ENCODE peak calls at places on chromosomes 16 and 17, in six cellular contexts. P is HepG2, F is K562, U is esophagus muscularis mucosa, H is stomach, Q is Panc1. M is an unnamed sample.

GRCh38 chr16:75252049-75252864 is 833 bp upstream of the BCAR1 start:
- DNase-seq in P (no peak), F (no peak), U (no peak), H (no peak), Q (no peak), M (no peak)

GRCh38 chr16:55495616-55496289 is 13.1 kb upstream of the LPCAT2 start:
- DNase-seq in P (peak; percentile 65), F (no peak), U (peak; percentile 55), H (no peak), Q (no peak), M (peak; percentile 67)

GRCh38 chr17:63382826-63383225 is 63.3 kb downstream of the CYB561 start:
- DNase-seq in P (no peak), F (no peak), U (no peak), H (no peak), Q (no peak), M (no peak)

GRCh38 chr16:4682084-4682581 is 11.2 kb upstream of the NUDT16L1 start:
- DNase-seq in P (no peak), F (no peak), U (no peak), H (no peak), Q (no peak), M (no peak)

GRCh38 chr17:77462101-77462500 is 321.3 kb downstream of the SEC14L1 start:
- DNase-seq in P (no peak), F (no peak), U (no peak), H (no peak), Q (no peak), M (no peak)

GRCh38 chr17:4006745-4007211 is 42.5 kb upstream of the ATP2A3 start:
- DNase-seq in P (no peak), F (peak; percentile 58), U (no peak), H (peak; percentile 47), Q (no peak), M (peak; percentile 45)

GRCh38 chr17:82613283-82614094 is 34.8 kb downstream of the WDR45B start:
- DNase-seq in P (no peak), F (no peak), U (no peak), H (no peak), Q (no peak), M (peak; percentile 74)

GRCh38 chr16:48157794-48158193 is 2.0 kb upstream of the ABCC12 start:
- DNase-seq in P (no peak), F (no peak), U (no peak), H (no peak), Q (no peak), M (no peak)

GRCh38 chr16:4677390-4677789 is 16.0 kb upstream of the NUDT16L1 start:
- DNase-seq in P (no peak), F (no peak), U (no peak), H (no peak), Q (no peak), M (peak; percentile 76)

GRCh38 chr17:77423589-77424451 is 283.1 kb downstream of the SEC14L1 start:
- DNase-seq in P (no peak), F (no peak), U (peak; percentile 98), H (peak; percentile 83), Q (peak; percentile 69), M (peak; percentile 45)

GRCh38 chr16:56087636-56088035 is 103.7 kb upstream of the GNAO1 start:
- DNase-seq in P (no peak), F (no peak), U (no peak), H (no peak), Q (no peak), M (no peak)

GRCh38 chr16:21302898-21303528 is 24.9 kb upstream of the CRYM start:
- DNase-seq in P (no peak), F (peak; percentile 33), U (no peak), H (no peak), Q (peak; percentile 96), M (no peak)

GRCh38 chr17:43940630-43941029 is 1.6 kb downstream of the PPY start:
- DNase-seq in P (peak; percentile 73), F (peak; percentile 62), U (no peak), H (no peak), Q (no peak), M (no peak)

GRCh38 chr16:87556941-87557459 is 45.3 kb upstream of the JPH3 start:
- DNase-seq in P (no peak), F (no peak), U (peak; percentile 93), H (no peak), Q (no peak), M (peak; percentile 70)

GRCh38 chr17:50635720-50636144 is 1.1 kb downstream of the ABCC3 start:
- DNase-seq in P (no peak), F (no peak), U (no peak), H (no peak), Q (no peak), M (no peak)

GRCh38 chr16:24070851-24071250 is 185.3 kb upstream of the CACNG3 start:
- DNase-seq in P (peak; percentile 29), F (peak; percentile 79), U (no peak), H (no peak), Q (peak; percentile 17), M (no peak)

GRCh38 chr16:23847938-23848337 is 12.2 kb downstream of the PRKCB start:
- DNase-seq in P (no peak), F (no peak), U (no peak), H (no peak), Q (no peak), M (no peak)

GRCh38 chr16:67349172-67349571 is 22.6 kb downstream of the LRRC36 start:
- DNase-seq in P (peak; percentile 53), F (peak; percentile 26), U (no peak), H (no peak), Q (no peak), M (no peak)

GRCh38 chr17:7019406-7019805 is 3.4 kb upstream of the BCL6B start:
- DNase-seq in P (no peak), F (no peak), U (no peak), H (no peak), Q (no peak), M (no peak)

GRCh38 chr17:34356194-34356593 is at the start of gene CCL13:
- DNase-seq in P (no peak), F (no peak), U (peak; percentile 89), H (no peak), Q (no peak), M (no peak)

GRCh38 chr17:48011405-48012150 is 26.0 kb downstream of the COPZ2 start:
- DNase-seq in P (peak; percentile 38), F (peak; percentile 57), U (no peak), H (peak; percentile 32), Q (peak; percentile 20), M (peak; percentile 33)

GRCh38 chr17:27878776-27879562 is 14.2 kb downstream of the LYRM9 start:
- DNase-seq in P (no peak), F (no peak), U (no peak), H (no peak), Q (no peak), M (no peak)

GRCh38 chr16:82091225-82091624 is 56.2 kb downstream of the HSD17B2 start:
- DNase-seq in P (no peak), F (no peak), U (no peak), H (no peak), Q (no peak), M (no peak)

GRCh38 chr17:43591750-43592562 is 45.8 kb upstream of the ETV4 start:
- DNase-seq in P (no peak), F (no peak), U (peak; percentile 94), H (peak; percentile 31), Q (no peak), M (no peak)

GRCh38 chr16:89643769-89644300 is 13.7 kb downstream of the CHMP1A start:
- DNase-seq in P (no peak), F (no peak), U (no peak), H (no peak), Q (no peak), M (no peak)

GRCh38 chr17:32323784-32324590 is 18.0 kb downstream of the C17orf75 start:
- DNase-seq in P (no peak), F (no peak), U (no peak), H (peak; percentile 54), Q (no peak), M (peak; percentile 25)

GRCh38 chr16:81616321-81617020 is 162.6 kb upstream of the PLCG2 start:
- DNase-seq in P (no peak), F (no peak), U (no peak), H (peak; percentile 73), Q (no peak), M (peak; percentile 88)

GRCh38 chr16:85172465-85173071 is 60.3 kb upstream of the CIBAR2 start:
- DNase-seq in P (peak; percentile 75), F (peak; percentile 69), U (no peak), H (no peak), Q (peak; percentile 30), M (no peak)
- TF ChIP-seq CTCF in P (peak; percentile 86), F (peak; percentile 96), U (peak; percentile 35), H (peak; percentile 18), Q (peak; percentile 83), M (peak; percentile 36)

DNA sequence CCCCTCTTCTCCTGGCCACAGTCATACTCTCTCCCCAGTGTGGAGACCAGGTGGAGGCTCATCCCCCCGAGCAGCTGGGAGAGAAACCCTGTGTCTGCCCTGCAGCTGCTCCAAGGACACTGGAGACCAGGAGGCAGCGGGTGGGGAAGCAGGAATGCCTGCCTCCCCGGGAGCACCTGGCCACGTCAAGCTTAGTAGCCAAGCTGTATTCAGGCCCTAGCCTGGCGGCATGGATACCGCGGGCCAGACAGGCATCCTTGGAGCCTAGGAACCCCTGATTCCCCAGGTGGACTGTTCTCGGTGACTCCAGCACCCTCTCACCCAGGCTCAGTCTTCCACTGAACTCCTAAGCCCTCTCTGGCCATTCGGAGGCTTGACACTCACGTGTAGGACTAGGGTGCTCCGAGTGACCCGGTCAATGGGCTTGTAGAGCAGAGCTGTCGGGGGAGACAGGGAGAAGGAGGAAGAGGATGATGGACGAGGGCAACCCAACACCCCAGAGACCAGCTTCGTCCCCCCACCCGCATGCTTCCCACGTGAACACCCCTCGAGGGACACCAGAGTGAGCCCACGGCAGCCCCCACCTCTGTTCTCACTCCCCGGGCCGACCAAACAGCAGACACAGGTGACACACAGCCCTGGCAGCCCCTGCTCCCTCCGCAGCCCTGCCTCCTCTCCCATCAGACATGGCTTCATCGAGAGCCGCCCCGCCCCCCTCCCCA is 76.5 kb downstream of the TIMM22 start:
- DNase-seq in P (no peak), F (no peak), U (no peak), H (no peak), Q (no peak), M (no peak)
- TF ChIP-seq POLR2AphosphoS5 in P (no peak), F (no peak), U (no peak), H (no peak), Q (no peak), M (no peak)

GRCh38 chr17:26809033-26809432 is 484.9 kb upstream of the WSB1 start:
- DNase-seq in P (no peak), F (no peak), U (no peak), H (no peak), Q (no peak), M (no peak)

GRCh38 chr17:26807024-26807423 is 486.9 kb upstream of the WSB1 start:
- DNase-seq in P (no peak), F (no peak), U (no peak), H (no peak), Q (no peak), M (no peak)
- H3K9me3 ChIP-seq in P (peaks cover 88% of the 10 kb centered on the region), F (peaks cover 3% of the 10 kb centered on the region), U (peaks cover 60% of the 10 kb centered on the region), H (peaks cover 85% of the 10 kb centered on the region), Q (no peaks in the 10 kb centered on the region), M (peaks cover 69% of the 10 kb centered on the region)

DNA sequence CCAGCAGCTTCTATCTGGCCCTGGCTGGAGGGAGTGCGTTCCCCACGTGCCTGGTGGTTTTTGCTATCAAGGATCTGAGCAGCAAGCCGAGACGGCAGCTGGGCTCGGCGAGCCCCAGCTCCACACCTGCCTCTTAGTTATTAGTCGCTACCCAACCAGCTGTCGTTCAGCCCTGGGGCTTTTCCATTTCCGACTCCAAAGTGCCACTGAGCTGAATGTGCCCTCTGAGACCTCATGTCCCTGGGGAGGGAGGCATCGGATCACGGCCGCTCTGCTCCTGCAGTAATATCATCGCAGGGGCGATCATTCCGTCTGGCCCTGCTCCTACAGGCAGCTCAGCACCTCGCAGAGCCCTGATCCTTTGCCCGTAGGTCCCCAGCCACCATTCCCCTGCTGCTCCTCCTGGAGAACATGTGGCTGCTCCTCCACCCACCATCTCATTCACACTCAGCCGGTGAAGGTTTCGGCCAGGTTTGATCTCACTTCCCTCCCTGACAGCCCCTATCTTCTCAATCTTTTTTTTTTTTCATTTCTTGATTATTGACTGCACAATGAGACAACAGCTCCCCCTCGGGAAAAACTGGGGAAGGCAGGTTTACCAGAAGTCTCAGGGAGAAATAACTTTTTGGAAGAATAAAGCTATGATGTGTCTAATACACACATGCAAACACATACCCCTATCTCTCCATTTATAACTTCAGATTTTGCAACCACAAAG is 86.7 kb downstream of the ZFHX3 start:
- DNase-seq in P (no peak), F (peak; percentile 23), U (no peak), H (no peak), Q (no peak), M (no peak)
- TF ChIP-seq CTCF in P (peak; percentile 27), F (peak; percentile 7), U (no peak), H (no peak), Q (no peak), M (no peak)